ENCODE peak calls at places on chromosome 13, in eight cellular contexts. Y, E, A, G, N, J, K and U are unnamed samples.

GRCh38 chr13:109199280-109199679 is 569.9 kb downstream of the MYO16 start:
- DNase-seq in Y (no peak), E (no peak), A (no peak), G (no peak), N (no peak), J (no peak), K (no peak), U (no peak)

GRCh38 chr13:58955546-58956385 is 1208.0 kb downstream of the DIAPH3 start:
- DNase-seq in Y (no peak), E (no peak), A (no peak), G (no peak), N (no peak), J (no peak), K (no peak), U (no peak)

GRCh38 chr13:54989418-54989817 is 1960.8 kb downstream of the OLFM4 start:
- DNase-seq in Y (no peak), E (no peak), A (no peak), G (no peak), N (no peak), J (no peak), K (no peak), U (no peak)

GRCh38 chr13:111954681-111955411 is 112.1 kb upstream of the SOX1 start:
- DNase-seq in Y (no peak), E (no peak), A (no peak), G (no peak), N (peak; percentile 17), J (no peak), K (no peak), U (no peak)

GRCh38 chr13:34162545-34162936 is 344.6 kb downstream of the RFC3 start:
- DNase-seq in Y (peak; percentile 94), E (no peak), A (no peak), G (no peak), N (no peak), J (no peak), K (no peak), U (no peak)

GRCh38 chr13:36190771-36191170 is 23.6 kb downstream of the SOHLH2 start:
- DNase-seq in Y (peak; percentile 49), E (no peak), A (no peak), G (no peak), N (no peak), J (no peak), K (no peak), U (no peak)

GRCh38 chr13:99250977-99251825 is 7.0 kb downstream of the GPR18 start:
- DNase-seq in Y (peak; percentile 73), E (no peak), A (no peak), G (no peak), N (no peak), J (no peak), K (no peak), U (no peak)

GRCh38 chr13:47672982-47673670 is 327.9 kb downstream of the SUCLA2 start:
- DNase-seq in Y (peak; percentile 94), E (no peak), A (no peak), G (no peak), N (no peak), J (no peak), K (no peak), U (no peak)

GRCh38 chr13:34578471-34578870 is 363.6 kb upstream of the NBEA start:
- DNase-seq in Y (peak; percentile 40), E (no peak), A (no peak), G (no peak), N (no peak), J (no peak), K (no peak), U (no peak)

GRCh38 chr13:87123987-87124784 is 547.0 kb upstream of the SLITRK5 start:
- DNase-seq in Y (peak; percentile 100), E (peak; percentile 3), A (no peak), G (no peak), N (no peak), J (peak; percentile 19), K (no peak), U (no peak)

GRCh38 chr13:29733069-29733700 is 117.2 kb downstream of the UBL3 start:
- DNase-seq in Y (no peak), E (no peak), A (no peak), G (no peak), N (no peak), J (no peak), K (no peak), U (no peak)

GRCh38 chr13:29730253-29730652 is 120.2 kb downstream of the UBL3 start:
- DNase-seq in Y (no peak), E (no peak), A (no peak), G (no peak), N (no peak), J (no peak), K (no peak), U (no peak)
- TF ChIP-seq CTCF in Y (no peak), E (no peak), A (no peak), G (no peak), N (no peak), J (no peak), K (no peak), U (peak; percentile 55)

GRCh38 chr13:23709521-23709920 is 139.3 kb downstream of the TNFRSF19 start:
- DNase-seq in Y (no peak), E (no peak), A (no peak), G (no peak), N (no peak), J (peak; percentile 25), K (no peak), U (no peak)
- TF ChIP-seq CTCF in Y (peak; percentile 39), E (no peak), A (no peak), G (no peak), N (no peak), J (no peak), K (no peak), U (no peak)

DNA sequence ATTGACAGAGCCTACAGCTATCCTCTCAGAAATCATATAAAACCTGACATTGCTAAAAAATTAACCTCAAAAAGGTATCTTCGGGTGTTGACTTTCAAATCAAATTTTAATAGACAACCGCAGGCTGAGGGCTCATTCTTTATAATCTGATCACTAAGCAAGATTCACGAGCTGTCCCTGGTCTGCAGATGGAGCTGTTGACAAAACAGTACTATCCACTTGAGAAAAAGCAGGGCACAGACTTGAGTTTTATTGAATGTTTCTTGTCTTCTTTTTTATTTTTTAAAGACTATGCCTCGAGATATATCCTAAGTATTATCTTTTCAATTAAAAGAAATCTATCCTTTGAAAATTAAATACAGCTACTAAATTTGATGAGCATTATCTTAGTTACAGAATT is 540.5 kb downstream of the PCDH9 start:
- DNase-seq in Y (peak; percentile 38), E (no peak), A (no peak), G (no peak), N (no peak), J (no peak), K (no peak), U (no peak)
- TF ChIP-seq CTCF in Y (no peak), E (no peak), A (no peak), G (no peak), N (no peak), J (peak; percentile 51), K (no peak), U (no peak)

DNA sequence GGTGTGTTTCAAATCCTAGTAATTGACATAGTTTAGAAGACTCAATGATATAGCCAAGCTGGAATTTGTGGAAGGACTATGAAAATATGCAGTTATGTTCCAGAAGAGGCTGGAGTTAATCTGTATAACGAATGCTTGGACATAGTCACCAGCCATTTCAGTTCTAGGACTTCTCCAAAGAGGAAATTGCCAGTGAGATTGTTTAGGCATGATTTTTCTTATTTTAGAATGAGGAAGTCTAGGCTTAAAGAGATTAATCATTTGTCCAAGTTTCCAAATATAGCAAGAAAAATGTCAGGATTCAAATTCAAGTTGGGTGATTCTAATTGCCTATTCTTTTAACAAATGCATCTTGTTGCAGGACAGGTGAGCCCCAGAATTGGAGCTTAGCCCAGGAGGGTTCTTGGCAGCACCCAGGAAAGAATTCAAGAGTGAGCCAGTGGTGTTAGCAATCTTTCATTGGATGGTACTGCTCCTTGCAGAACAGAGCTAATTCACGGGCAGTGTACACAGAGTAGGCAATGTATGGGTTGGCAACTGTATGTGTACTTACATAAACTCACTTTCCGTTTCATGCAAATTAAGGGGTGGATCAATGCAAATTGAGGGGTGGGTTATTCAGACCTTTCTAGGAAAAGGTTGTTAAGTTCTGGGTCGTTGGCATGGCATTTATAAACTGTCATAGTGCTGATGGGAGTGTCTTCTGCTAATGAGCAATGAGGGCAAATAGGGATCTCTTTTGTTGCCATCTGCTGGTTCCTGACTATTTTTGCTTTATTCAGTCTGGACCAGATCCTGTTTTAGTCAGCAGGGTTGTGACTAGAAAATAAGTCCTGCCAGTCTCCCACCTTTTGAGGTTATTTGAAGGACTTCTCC is 763.2 kb upstream of the SLITRK1 start:
- DNase-seq in Y (peak; percentile 92), E (no peak), A (no peak), G (no peak), N (no peak), J (no peak), K (no peak), U (no peak)
- TF ChIP-seq CTCF in Y (no peak), E (no peak), A (no peak), G (no peak), N (no peak), J (no peak), K (no peak), U (no peak)

GRCh38 chr13:78131811-78132210 is 213.2 kb upstream of the EDNRB start:
- DNase-seq in Y (no peak), E (no peak), A (no peak), G (no peak), N (no peak), J (no peak), K (no peak), U (no peak)
- TF ChIP-seq CTCF in Y (peak; percentile 51), E (no peak), A (no peak), G (no peak), N (no peak), J (peak; percentile 32), K (no peak), U (peak; percentile 63)